ENCODE peak calls at places on chromosomes 11 and 22, in seven cellular contexts. H is fibroblast of lung, T is GM06990, B is lower leg skin, V is thoracic aorta, S is bronchial epithelial cell, I is fibroblast of mammary gland. P is an unnamed sample.

GRCh38 chr11:69207165-69207889 is 51.6 kb downstream of the SMIM38 start:
- DNase-seq in H (no peak), T (no peak), B (peak; percentile 72), V (no peak), S (no peak), I (no peak), P (no peak)

GRCh38 chr11:8103909-8104308 is 22.9 kb downstream of the TUB start:
- DNase-seq in H (no peak), T (no peak), B (no peak), V (no peak), S (no peak), I (no peak), P (no peak)

GRCh38 chr11:29780756-29781155 is 236.1 kb downstream of the KCNA4 start:
- DNase-seq in H (no peak), T (no peak), B (peak; percentile 61), V (no peak), S (no peak), I (no peak), P (no peak)

GRCh38 chr11:69051381-69052342 is 2.9 kb downstream of the TPCN2 start:
- DNase-seq in H (no peak), T (peak; percentile 65), B (no peak), V (no peak), S (no peak), I (no peak), P (peak; percentile 39)

GRCh38 chr11:113874920-113875413 is 405 bp downstream of the USP28 start:
- DNase-seq in H (peak; percentile 30), T (no peak), B (no peak), V (no peak), S (peak; percentile 25), I (peak; percentile 27), P (peak; percentile 64)

GRCh38 chr22:46175631-46176030 is 25.3 kb downstream of the PPARA start:
- DNase-seq in H (no peak), T (no peak), B (no peak), V (no peak), S (peak; percentile 37), I (peak; percentile 87), P (no peak)

GRCh38 chr11:66639066-66639813 is 737 bp downstream of the RBM4 start:
- DNase-seq in H (peak; percentile 53), T (no peak), B (peak; percentile 39), V (no peak), S (peak; percentile 38), I (peak; percentile 43), P (peak; percentile 52)

GRCh38 chr11:70755410-70756158 is 357.3 kb downstream of the CTTN start:
- DNase-seq in H (peak; percentile 56), T (peak; percentile 52), B (peak; percentile 90), V (peak; percentile 4), S (peak; percentile 26), I (peak; percentile 45), P (peak; percentile 62)

GRCh38 chr22:41770715-41771452 is 29.6 kb upstream of the CCDC134 start:
- DNase-seq in H (no peak), T (no peak), B (no peak), V (no peak), S (peak; percentile 80), I (no peak), P (no peak)

GRCh38 chr22:40597541-40598453 is 38.7 kb downstream of the MRTFA start:
- DNase-seq in H (peak; percentile 40), T (no peak), B (no peak), V (no peak), S (peak; percentile 84), I (peak; percentile 28), P (no peak)

GRCh38 chr11:29781268-29781667 is 235.6 kb downstream of the KCNA4 start:
- DNase-seq in H (no peak), T (no peak), B (no peak), V (no peak), S (no peak), I (no peak), P (no peak)

GRCh38 chr11:33689089-33689488 is 11.5 kb downstream of the C11orf91 start:
- DNase-seq in H (peak; percentile 32), T (no peak), B (no peak), V (no peak), S (peak; percentile 94), I (peak; percentile 67), P (no peak)

GRCh38 chr11:59550368-59550841 is 39.1 kb downstream of the OR4D9 start:
- DNase-seq in H (peak; percentile 95), T (peak; percentile 96), B (peak; percentile 94), V (peak; percentile 39), S (peak; percentile 95), I (peak; percentile 97), P (peak; percentile 99)

GRCh38 chr22:38228873-38229740 is 27.3 kb downstream of the MAFF start:
- DNase-seq in H (peak; percentile 54), T (no peak), B (peak; percentile 93), V (peak; percentile 55), S (peak; percentile 88), I (peak; percentile 74), P (no peak)

GRCh38 chr22:31944700-31945477 is 554 bp downstream of the YWHAH start:
- DNase-seq in H (peak; percentile 12), T (peak; percentile 27), B (peak; percentile 91), V (no peak), S (no peak), I (no peak), P (peak; percentile 22)

GRCh38 chr11:66934971-66935779 is 23.0 kb downstream of the PC start:
- DNase-seq in H (peak; percentile 90), T (no peak), B (no peak), V (no peak), S (no peak), I (peak; percentile 86), P (no peak)

GRCh38 chr11:2572491-2573239 is 127.1 kb downstream of the KCNQ1OT1 start:
- DNase-seq in H (no peak), T (no peak), B (peak; percentile 84), V (no peak), S (no peak), I (no peak), P (no peak)

GRCh38 chr11:99199336-99199735 is 178.6 kb downstream of the CNTN5 start:
- DNase-seq in H (no peak), T (no peak), B (no peak), V (no peak), S (no peak), I (peak; percentile 10), P (no peak)

GRCh38 chr11:8332196-8332595 is 68.5 kb upstream of the LMO1 start:
- DNase-seq in H (no peak), T (no peak), B (no peak), V (no peak), S (no peak), I (no peak), P (no peak)

GRCh38 chr11:269146-269890 is 8.9 kb upstream of the NLRP6 start:
- DNase-seq in H (no peak), T (peak; percentile 84), B (peak; percentile 91), V (no peak), S (peak; percentile 45), I (peak; percentile 10), P (peak; percentile 96)

GRCh38 chr22:24104307-24105017 is 76.8 kb upstream of the SUSD2 start:
- DNase-seq in H (no peak), T (no peak), B (no peak), V (no peak), S (no peak), I (no peak), P (peak; percentile 7)

GRCh38 chr11:21556936-21557335 is 635.9 kb upstream of the ANO5 start:
- DNase-seq in H (no peak), T (no peak), B (no peak), V (no peak), S (peak; percentile 25), I (no peak), P (no peak)

DNA sequence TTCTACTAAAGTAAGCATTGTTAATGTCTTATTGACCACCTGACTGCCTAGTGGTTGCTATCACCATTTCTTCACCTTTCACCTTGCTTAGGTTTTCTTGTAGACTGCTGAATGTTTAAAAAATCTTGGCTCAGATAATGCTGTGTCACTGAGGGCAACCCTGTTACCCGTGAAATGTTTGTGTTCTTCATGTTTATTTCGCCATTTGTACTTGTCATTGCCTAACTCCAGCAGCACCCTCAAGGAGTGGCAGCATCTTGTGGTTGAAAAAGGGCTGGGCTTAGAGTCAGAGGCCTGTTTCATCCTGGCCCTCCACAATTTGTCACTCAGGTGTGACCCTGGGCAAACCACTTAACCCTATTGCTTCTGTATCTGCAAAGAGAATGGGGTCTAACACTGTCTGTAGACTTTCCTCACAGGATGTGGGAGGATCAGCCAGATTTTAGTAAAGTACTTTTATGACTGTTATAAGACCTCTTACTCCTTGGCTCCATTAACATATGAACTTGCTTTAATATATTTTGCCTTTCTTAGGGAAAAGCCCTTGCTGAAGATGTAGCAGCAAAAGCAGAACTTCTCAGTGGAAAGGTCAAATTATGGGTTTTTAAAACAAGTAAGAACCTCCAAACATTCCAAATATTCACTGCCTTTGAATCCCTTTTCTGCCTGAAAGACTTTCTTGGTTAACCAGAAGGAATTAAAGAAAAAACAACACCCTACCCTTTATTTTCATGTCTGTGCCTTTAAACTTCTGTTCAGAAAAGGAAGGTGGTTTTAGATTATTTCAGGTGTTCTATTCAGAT is 154.5 kb upstream of the C11orf87 start:
- DNase-seq in H (no peak), T (no peak), B (no peak), V (no peak), S (peak; percentile 87), I (no peak), P (no peak)
- TF ChIP-seq CTCF in H (no peak), T (no peak), B (no peak), V (no peak), S (no peak), I (no peak), P (no peak)

GRCh38 chr11:129410561-129410960 is 34.9 kb downstream of the BARX2 start:
- DNase-seq in H (no peak), T (no peak), B (no peak), V (no peak), S (peak; percentile 43), I (no peak), P (no peak)
- TF ChIP-seq CTCF in H (no peak), T (peak; percentile 17), B (no peak), V (no peak), S (peak; percentile 32), I (no peak), P (no peak)

GRCh38 chr22:39414886-39415285 is 15.3 kb downstream of the TAB1 start:
- DNase-seq in H (no peak), T (no peak), B (no peak), V (no peak), S (no peak), I (no peak), P (no peak)
- TF ChIP-seq CTCF in H (no peak), T (no peak), B (no peak), V (no peak), S (no peak), I (no peak), P (no peak)

DNA sequence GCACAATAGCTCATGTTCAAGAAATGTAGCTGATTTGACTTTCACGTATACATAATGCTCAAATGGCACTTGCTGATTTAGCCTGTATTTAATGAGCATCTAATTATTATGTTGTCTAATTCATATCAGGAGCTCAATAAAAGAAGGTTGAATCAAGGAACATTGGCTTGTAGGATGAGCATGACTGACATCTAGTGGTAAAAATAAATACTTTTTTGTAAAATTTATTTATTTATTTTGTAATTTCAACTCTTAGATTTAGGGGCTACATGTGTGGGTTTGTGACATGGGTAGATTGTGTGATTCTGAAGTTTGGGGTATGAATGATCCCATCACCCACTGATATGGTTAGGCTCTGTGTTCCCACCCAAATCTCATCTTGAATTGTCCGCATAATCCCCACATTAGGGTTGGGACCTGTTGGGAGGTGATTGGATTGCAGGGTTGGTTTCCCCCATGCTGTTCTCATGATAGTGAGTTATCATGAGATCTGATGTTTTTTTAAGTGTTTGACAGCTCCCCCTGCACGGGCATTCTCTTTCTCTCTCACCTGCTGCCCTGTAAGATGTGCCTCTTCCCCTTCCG is 1.7 kb upstream of the OR52E5 start:
- DNase-seq in H (peak; percentile 16), T (no peak), B (no peak), V (no peak), S (peak; percentile 27), I (peak; percentile 15), P (peak; percentile 7)
- TF ChIP-seq CTCF in H (peak; percentile 38), T (peak; percentile 34), B (no peak), V (peak; percentile 23), S (peak; percentile 15), I (peak; percentile 29), P (peak; percentile 5)

P was measured in GM12865.